ENCODE peak calls at places on chromosomes 4 and X, in nine cellular contexts. One of them, this sample, is unnamed.

GRCh38 chr4:73735231-73735630 is 5.1 kb upstream of the CXCL8 start:
- DNase-seq in neural crest cell: no peak
- DNase-seq in EL: peak; percentile 61
- DNase-seq in effector CD4-positive, alpha-beta T cell: no peak
- DNase-seq in aorta: no peak
- DNase-seq in fibroblast of lung: peak; percentile 78
- DNase-seq in EH: peak; percentile 61
- DNase-seq in SW 1271: no peak
- DNase-seq in DMS153: no peak
- DNase-seq in this sample: no peak

GRCh38 chrX:19798423-19798822 is 89.0 kb downstream of the SH3KBP1 start:
- DNase-seq in fibroblast of lung: no peak
- DNase-seq in EL: peak; percentile 1
- DNase-seq in aorta: no peak
- DNase-seq in SW 1271: no peak
- DNase-seq in EH: no peak
- DNase-seq in DMS153: no peak
- DNase-seq in effector CD4-positive, alpha-beta T cell: peak; percentile 12
- DNase-seq in neural crest cell: no peak
- DNase-seq in this sample: no peak

GRCh38 chr4:5009796-5010195 is 9.5 kb downstream of the CYTL1 start:
- DNase-seq in neural crest cell: no peak
- DNase-seq in aorta: no peak
- DNase-seq in EH: no peak
- DNase-seq in DMS153: no peak
- DNase-seq in SW 1271: no peak
- DNase-seq in fibroblast of lung: no peak
- DNase-seq in effector CD4-positive, alpha-beta T cell: no peak
- DNase-seq in EL: no peak
- DNase-seq in this sample: no peak

GRCh38 chrX:120309873-120310730 is 1.2 kb downstream of the TMEM255A start:
- DNase-seq in aorta: no peak
- DNase-seq in SW 1271: no peak
- DNase-seq in EL: peak; percentile 57
- DNase-seq in fibroblast of lung: no peak
- DNase-seq in effector CD4-positive, alpha-beta T cell: no peak
- DNase-seq in EH: peak; percentile 49
- DNase-seq in DMS153: no peak
- DNase-seq in neural crest cell: no peak
- DNase-seq in this sample: peak; percentile 41

GRCh38 chrX:123990602-123991001 is 29.1 kb downstream of the STAG2 start:
- DNase-seq in DMS153: no peak
- DNase-seq in SW 1271: no peak
- DNase-seq in effector CD4-positive, alpha-beta T cell: no peak
- DNase-seq in neural crest cell: no peak
- DNase-seq in fibroblast of lung: no peak
- DNase-seq in EH: no peak
- DNase-seq in EL: no peak
- DNase-seq in aorta: no peak
- DNase-seq in this sample: no peak

GRCh38 chrX:63186137-63186536 is 165.0 kb downstream of the SPIN4 start:
- DNase-seq in aorta: peak; percentile 0
- DNase-seq in effector CD4-positive, alpha-beta T cell: no peak
- DNase-seq in fibroblast of lung: no peak
- DNase-seq in SW 1271: no peak
- DNase-seq in EL: peak; percentile 2
- DNase-seq in DMS153: no peak
- DNase-seq in neural crest cell: no peak
- DNase-seq in EH: no peak
- DNase-seq in this sample: no peak

GRCh38 chrX:135973025-135973547 is 702 bp downstream of the MMGT1 start:
- DNase-seq in aorta: no peak
- DNase-seq in fibroblast of lung: peak; percentile 31
- DNase-seq in EL: peak; percentile 38
- DNase-seq in effector CD4-positive, alpha-beta T cell: no peak
- DNase-seq in EH: peak; percentile 48
- DNase-seq in neural crest cell: no peak
- DNase-seq in SW 1271: no peak
- DNase-seq in DMS153: no peak
- DNase-seq in this sample: peak; percentile 28

GRCh38 chrX:148929686-148930085 is 429.3 kb downstream of the AFF2 start:
- DNase-seq in DMS153: no peak
- DNase-seq in fibroblast of lung: no peak
- DNase-seq in effector CD4-positive, alpha-beta T cell: no peak
- DNase-seq in neural crest cell: no peak
- DNase-seq in EL: no peak
- DNase-seq in aorta: no peak
- DNase-seq in SW 1271: no peak
- DNase-seq in EH: peak; percentile 0
- DNase-seq in this sample: no peak

GRCh38 chr4:8507251-8507570 is 66.6 kb downstream of the TRMT44 start:
- DNase-seq in DMS153: no peak
- DNase-seq in neural crest cell: no peak
- DNase-seq in fibroblast of lung: no peak
- DNase-seq in EL: peak; percentile 26
- DNase-seq in SW 1271: no peak
- DNase-seq in effector CD4-positive, alpha-beta T cell: no peak
- DNase-seq in EH: peak; percentile 71
- DNase-seq in aorta: no peak
- DNase-seq in this sample: no peak

GRCh38 chr4:69984030-69984443 is 11.7 kb upstream of the STATH start:
- DNase-seq in EL: no peak
- DNase-seq in SW 1271: no peak
- DNase-seq in neural crest cell: no peak
- DNase-seq in DMS153: peak; percentile 77
- DNase-seq in EH: no peak
- DNase-seq in fibroblast of lung: peak; percentile 42
- DNase-seq in effector CD4-positive, alpha-beta T cell: no peak
- DNase-seq in aorta: peak; percentile 39
- DNase-seq in this sample: peak; percentile 14

GRCh38 chr4:40289366-40290188 is 45.6 kb upstream of the CHRNA9 start:
- DNase-seq in DMS153: no peak
- DNase-seq in aorta: no peak
- DNase-seq in EL: peak; percentile 32
- DNase-seq in SW 1271: no peak
- DNase-seq in neural crest cell: no peak
- DNase-seq in fibroblast of lung: no peak
- DNase-seq in EH: peak; percentile 42
- DNase-seq in effector CD4-positive, alpha-beta T cell: no peak
- DNase-seq in this sample: no peak

GRCh38 chrX:46626566-46626965 is 53.0 kb downstream of the CHST7 start:
- DNase-seq in EH: no peak
- DNase-seq in neural crest cell: no peak
- DNase-seq in effector CD4-positive, alpha-beta T cell: no peak
- DNase-seq in fibroblast of lung: no peak
- DNase-seq in SW 1271: no peak
- DNase-seq in EL: no peak
- DNase-seq in DMS153: no peak
- DNase-seq in aorta: no peak
- DNase-seq in this sample: no peak

GRCh38 chr4:24881508-24882071 is 31.3 kb downstream of the CCDC149 start:
- DNase-seq in EH: no peak
- DNase-seq in effector CD4-positive, alpha-beta T cell: no peak
- DNase-seq in DMS153: no peak
- DNase-seq in fibroblast of lung: no peak
- DNase-seq in neural crest cell: no peak
- DNase-seq in EL: no peak
- DNase-seq in aorta: no peak
- DNase-seq in SW 1271: no peak
- DNase-seq in this sample: no peak

GRCh38 chrX:65522739-65523372 is 11.7 kb downstream of the LAS1L start:
- DNase-seq in fibroblast of lung: peak; percentile 32
- DNase-seq in EL: peak; percentile 61
- DNase-seq in effector CD4-positive, alpha-beta T cell: no peak
- DNase-seq in DMS153: no peak
- DNase-seq in EH: peak; percentile 62
- DNase-seq in aorta: no peak
- DNase-seq in SW 1271: no peak
- DNase-seq in neural crest cell: no peak
- DNase-seq in this sample: no peak